ENCODE peak calls at places on chromosomes 5 and 9, in nine cellular contexts. O is cardiac muscle cell; X is activated naive CD4-positive, alpha-beta T cell; R is HFF-Myc; G is NCI-H510A; J is central memory CD4-positive, alpha-beta T cell; N is activated CD4-positive, alpha-beta T cell treated with anti-CD3 and anti-CD28 coated beads, Interleukin-2, amount 50 U/mL, for 1 hour; P is GM12865; Y is NAMALWA. I is an unnamed sample.

GRCh38 chr5:10445352-10445751 is 3.7 kb downstream of the ROPN1L start:
- DNase-seq in O (no peak), X (no peak), R (no peak), G (no peak), J (peak), N (no peak), P (no peak), Y (no peak), I (no peak)

GRCh38 chr5:65017636-65018035 is 248.9 kb downstream of the CWC27 start:
- DNase-seq in O (peak), X (no peak), R (no peak), G (no peak), J (no peak), N (no peak), P (no peak), Y (no peak), I (no peak)

GRCh38 chr5:60685700-60686099 is 14.3 kb downstream of the DEPDC1B start:
- DNase-seq in O (no peak), X (no peak), R (no peak), G (no peak), J (no peak), N (no peak), P (no peak), Y (no peak), I (no peak)

GRCh38 chr5:78496373-78496772 is 136.0 kb downstream of the SCAMP1 start:
- DNase-seq in O (no peak), X (no peak), R (no peak), G (no peak), J (no peak), N (no peak), P (no peak), Y (no peak), I (no peak)

GRCh38 chr5:38715671-38716070 is 130.1 kb upstream of the OSMR start:
- DNase-seq in O (no peak), X (no peak), R (no peak), G (no peak), J (no peak), N (no peak), P (no peak), Y (no peak), I (no peak)

GRCh38 chr9:25648116-25648515 is 30.1 kb downstream of the TUSC1 start:
- DNase-seq in O (no peak), X (no peak), R (no peak), G (no peak), J (no peak), N (no peak), P (no peak), Y (no peak), I (no peak)

GRCh38 chr9:136133191-136133958 is 14.7 kb upstream of the TMEM250 start:
- DNase-seq in O (peak), X (peak), R (no peak), G (no peak), J (no peak), N (peak), P (no peak), Y (no peak), I (peak)

GRCh38 chr5:112737088-112737471 is 605 bp upstream of the APC start:
- DNase-seq in O (peak), X (no peak), R (no peak), G (no peak), J (no peak), N (no peak), P (no peak), Y (no peak), I (no peak)

GRCh38 chr9:33042528-33042927 is 17.5 kb downstream of the DNAJA1 start:
- DNase-seq in O (no peak), X (no peak), R (no peak), G (no peak), J (no peak), N (no peak), P (no peak), Y (no peak), I (no peak)

GRCh38 chr9:77647659-77648457 is at the start of gene GNA14:
- DNase-seq in O (peak), X (no peak), R (no peak), G (no peak), J (no peak), N (no peak), P (no peak), Y (no peak), I (no peak)

GRCh38 chr9:92163276-92163675 is 48.1 kb upstream of the SPTLC1 start:
- DNase-seq in O (no peak), X (no peak), R (no peak), G (no peak), J (no peak), N (no peak), P (no peak), Y (no peak), I (no peak)